ENCODE peak calls at places on chromosomes 1 and 21, in four cellular contexts. O is fibroblast of the conjunctiva, H is LHCN-M2, S is activated T-cell treated with anti-CD3 and anti-CD28 coated beads for 1 hour. D is an unnamed sample.

GRCh38 chr1:36068866-36069265 is 15.0 kb upstream of the TEKT2 start:
- DNase-seq in O (no peak), H (no peak), S (no peak), D (no peak)

GRCh38 chr1:92585831-92586230 is 99.1 kb upstream of the GFI1 start:
- DNase-seq in O (no peak), H (peak), S (no peak), D (no peak)

GRCh38 chr1:9874412-9874811 is 35.7 kb downstream of the CTNNBIP1 start:
- DNase-seq in O (no peak), H (no peak), S (no peak), D (no peak)

GRCh38 chr1:222791006-222791710 is 23.7 kb upstream of the DISP1 start:
- DNase-seq in O (no peak), H (no peak), S (no peak), D (no peak)

GRCh38 chr1:211198111-211198510 is 61.1 kb upstream of the RCOR3 start:
- DNase-seq in O (peak), H (peak), S (no peak), D (no peak)

GRCh38 chr1:211591980-211592493 is 13.1 kb upstream of the SLC30A1 start:
- DNase-seq in O (no peak), H (peak), S (no peak), D (no peak)

GRCh38 chr1:109764561-109765482 is 1.1 kb upstream of the EPS8L3 start:
- DNase-seq in O (no peak), H (no peak), S (no peak), D (no peak)

GRCh38 chr21:46151989-46152938 is 3.1 kb downstream of the FTCD start:
- DNase-seq in O (no peak), H (no peak), S (no peak), D (no peak)

GRCh38 chr21:39082656-39083376 is 100.4 kb downstream of the PSMG1 start:
- DNase-seq in O (no peak), H (no peak), S (no peak), D (no peak)

GRCh38 chr1:218430802-218431201 is 85.7 kb downstream of the TGFB2 start:
- DNase-seq in O (no peak), H (peak), S (no peak), D (no peak)

GRCh38 chr1:182794802-182795201 is 5.2 kb downstream of the NPL start:
- DNase-seq in O (no peak), H (no peak), S (no peak), D (no peak)

GRCh38 chr1:236321101-236321500 is 39.3 kb upstream of the ERO1B start:
- DNase-seq in O (no peak), H (no peak), S (no peak), D (no peak)

GRCh38 chr1:222634180-222635013 is 16.5 kb downstream of the MIA3 start:
- DNase-seq in O (peak), H (peak), S (peak), D (peak)

GRCh38 chr1:248793592-248793991 is 32.1 kb downstream of the SH3BP5L start:
- DNase-seq in O (no peak), H (no peak), S (no peak), D (no peak)

GRCh38 chr1:206890690-206891089 is 6.6 kb upstream of the IL24 start:
- DNase-seq in O (no peak), H (peak), S (no peak), D (no peak)

GRCh38 chr1:161899091-161899490 is 124.6 kb downstream of the OLFML2B start:
- DNase-seq in O (no peak), H (peak), S (no peak), D (no peak)

GRCh38 chr1:11134352-11135266 is 34.9 kb upstream of the EXOSC10 start:
- DNase-seq in O (peak), H (peak), S (no peak), D (no peak)

D was measured in effector CD8-positive, alpha-beta T cell.